ENCODE peak calls at places on chromosomes 2 and 18, in five cellular contexts. One of them, this sample, is unnamed.

GRCh38 chr2:45731146-45731545 is 79.7 kb downstream of the PRKCE start:
- DNase-seq in amniotic stem cell: no peak
- DNase-seq in HEK293T: no peak
- DNase-seq in hepatic stellate cell: no peak
- DNase-seq in stromal cell of bone marrow: no peak
- DNase-seq in this sample: no peak

GRCh38 chr18:6069539-6069938 is 174.2 kb upstream of the TMEM200C start:
- DNase-seq in amniotic stem cell: no peak
- DNase-seq in HEK293T: no peak
- DNase-seq in hepatic stellate cell: no peak
- DNase-seq in stromal cell of bone marrow: no peak
- DNase-seq in this sample: no peak

GRCh38 chr2:229800997-229801754 is 86.8 kb upstream of the DNER start:
- DNase-seq in amniotic stem cell: no peak
- DNase-seq in HEK293T: peak
- DNase-seq in hepatic stellate cell: peak
- DNase-seq in stromal cell of bone marrow: peak
- DNase-seq in this sample: peak

GRCh38 chr18:50161806-50162205 is 33.1 kb downstream of the MYO5B start:
- DNase-seq in amniotic stem cell: no peak
- DNase-seq in HEK293T: no peak
- DNase-seq in hepatic stellate cell: no peak
- DNase-seq in stromal cell of bone marrow: peak
- DNase-seq in this sample: no peak

GRCh38 chr2:217731805-217732204 is 271.0 kb downstream of the TNS1 start:
- DNase-seq in amniotic stem cell: no peak
- DNase-seq in HEK293T: no peak
- DNase-seq in hepatic stellate cell: no peak
- DNase-seq in stromal cell of bone marrow: peak
- DNase-seq in this sample: no peak

GRCh38 chr2:6297238-6297637 is 568.5 kb downstream of the CMPK2 start:
- DNase-seq in amniotic stem cell: no peak
- DNase-seq in HEK293T: no peak
- DNase-seq in hepatic stellate cell: no peak
- DNase-seq in stromal cell of bone marrow: no peak
- DNase-seq in this sample: no peak

GRCh38 chr2:169362346-169363026 is at the start of gene LRP2:
- DNase-seq in amniotic stem cell: no peak
- DNase-seq in HEK293T: peak
- DNase-seq in hepatic stellate cell: no peak
- DNase-seq in stromal cell of bone marrow: no peak
- DNase-seq in this sample: no peak

GRCh38 chr2:229942671-229943070 is 20.4 kb downstream of the FBXO36 start:
- DNase-seq in amniotic stem cell: no peak
- DNase-seq in HEK293T: no peak
- DNase-seq in hepatic stellate cell: no peak
- DNase-seq in stromal cell of bone marrow: no peak
- DNase-seq in this sample: no peak

GRCh38 chr2:66849128-66849527 is 414.2 kb downstream of the MEIS1 start:
- DNase-seq in amniotic stem cell: no peak
- DNase-seq in HEK293T: no peak
- DNase-seq in hepatic stellate cell: no peak
- DNase-seq in stromal cell of bone marrow: no peak
- DNase-seq in this sample: no peak

GRCh38 chr2:28297531-28297930 is 95.1 kb upstream of the FOSL2 start:
- DNase-seq in amniotic stem cell: no peak
- DNase-seq in HEK293T: no peak
- DNase-seq in hepatic stellate cell: no peak
- DNase-seq in stromal cell of bone marrow: no peak
- DNase-seq in this sample: no peak

GRCh38 chr2:20422679-20423271 is 24.1 kb upstream of the RHOB start:
- DNase-seq in amniotic stem cell: no peak
- DNase-seq in HEK293T: peak
- DNase-seq in hepatic stellate cell: peak
- DNase-seq in stromal cell of bone marrow: no peak
- DNase-seq in this sample: no peak

GRCh38 chr18:60585670-60586069 is 213.1 kb upstream of the MC4R start:
- DNase-seq in amniotic stem cell: no peak
- DNase-seq in HEK293T: no peak
- DNase-seq in hepatic stellate cell: no peak
- DNase-seq in stromal cell of bone marrow: no peak
- DNase-seq in this sample: no peak

GRCh38 chr2:101302016-101302415 is 6.5 kb downstream of the RNF149 start:
- DNase-seq in amniotic stem cell: no peak
- DNase-seq in HEK293T: no peak
- DNase-seq in hepatic stellate cell: no peak
- DNase-seq in stromal cell of bone marrow: no peak
- DNase-seq in this sample: no peak

GRCh38 chr18:78792094-78792493 is 187.5 kb upstream of the SALL3 start:
- DNase-seq in amniotic stem cell: no peak
- DNase-seq in HEK293T: no peak
- DNase-seq in hepatic stellate cell: no peak
- DNase-seq in stromal cell of bone marrow: no peak
- DNase-seq in this sample: no peak

GRCh38 chr2:5387421-5387820 is 304.8 kb upstream of the SOX11 start:
- DNase-seq in amniotic stem cell: no peak
- DNase-seq in HEK293T: no peak
- DNase-seq in hepatic stellate cell: no peak
- DNase-seq in stromal cell of bone marrow: no peak
- DNase-seq in this sample: no peak

GRCh38 chr18:45687617-45688016 is 36.4 kb upstream of the SLC14A1 start:
- DNase-seq in amniotic stem cell: no peak
- DNase-seq in HEK293T: no peak
- DNase-seq in hepatic stellate cell: no peak
- DNase-seq in stromal cell of bone marrow: no peak
- DNase-seq in this sample: no peak

GRCh38 chr18:48996901-48997463 is 46.2 kb upstream of the SMAD7 start:
- DNase-seq in amniotic stem cell: peak
- DNase-seq in HEK293T: no peak
- DNase-seq in hepatic stellate cell: peak
- DNase-seq in stromal cell of bone marrow: peak
- DNase-seq in this sample: peak

GRCh38 chr2:181459646-181460045 is 2.5 kb downstream of the ITGA4 start:
- DNase-seq in amniotic stem cell: no peak
- DNase-seq in HEK293T: no peak
- DNase-seq in hepatic stellate cell: peak
- DNase-seq in stromal cell of bone marrow: no peak
- DNase-seq in this sample: no peak

GRCh38 chr2:109448946-109449788 is 164.6 kb downstream of the SEPTIN10 start:
- DNase-seq in amniotic stem cell: no peak
- DNase-seq in HEK293T: no peak
- DNase-seq in hepatic stellate cell: no peak
- DNase-seq in stromal cell of bone marrow: no peak
- DNase-seq in this sample: no peak

GRCh38 chr2:209726311-209726710 is 45.3 kb upstream of the UNC80 start:
- DNase-seq in amniotic stem cell: no peak
- DNase-seq in HEK293T: no peak
- DNase-seq in hepatic stellate cell: no peak
- DNase-seq in stromal cell of bone marrow: no peak
- DNase-seq in this sample: no peak

GRCh38 chr2:71603851-71604708 is 150.7 kb downstream of the DYSF start:
- DNase-seq in amniotic stem cell: no peak
- DNase-seq in HEK293T: no peak
- DNase-seq in hepatic stellate cell: no peak
- DNase-seq in stromal cell of bone marrow: no peak
- DNase-seq in this sample: no peak

This sample was measured in COLO829.